ENCODE peak calls at places on chromosome 20, in seven cellular contexts. W, L, F, E, D, I and Q are unnamed samples.

GRCh38 chr20:44020406-44021148 is 105.9 kb downstream of the TOX2 start:
- DNase-seq in I (no peak), W (no peak), L (no peak), F (no peak), D (no peak), E (no peak), Q (no peak)

GRCh38 chr20:35618032-35618371 is 2.4 kb downstream of the SPAG4 start:
- DNase-seq in E (no peak), F (no peak), I (no peak), L (no peak), D (no peak), W (no peak), Q (no peak)

GRCh38 chr20:62949153-62949821 is 3.2 kb upstream of the SLC17A9 start:
- DNase-seq in E (no peak), F (no peak), W (no peak), I (no peak), D (no peak), L (no peak), Q (no peak)

GRCh38 chr20:49276201-49276894 is 1.5 kb downstream of the ZNFX1 start:
- DNase-seq in L (peak; percentile 81), D (no peak), F (no peak), W (peak; percentile 65), E (peak; percentile 54), I (peak; percentile 19), Q (peak; percentile 27)

GRCh38 chr20:1622450-1622849 is 2.6 kb upstream of the SIRPB1 start:
- DNase-seq in I (no peak), L (no peak), E (no peak), F (no peak), W (no peak), D (no peak), Q (no peak)

GRCh38 chr20:63264519-63264918 is 8.1 kb upstream of the ARFGAP1 start:
- DNase-seq in F (no peak), W (no peak), I (no peak), L (no peak), D (no peak), E (no peak), Q (no peak)

GRCh38 chr20:36120241-36120640 is 34.3 kb upstream of the EPB41L1 start:
- DNase-seq in D (no peak), W (no peak), F (no peak), E (no peak), L (no peak), I (no peak), Q (no peak)

GRCh38 chr20:18919996-18920395 is 106.4 kb downstream of the SCP2D1 start:
- DNase-seq in I (no peak), F (no peak), E (no peak), L (no peak), W (no peak), D (no peak), Q (no peak)

GRCh38 chr20:63823691-63824311 is 7.3 kb downstream of the ZBTB46 start:
- DNase-seq in L (no peak), I (no peak), E (no peak), F (no peak), D (no peak), W (no peak), Q (no peak)

GRCh38 chr20:17610566-17611289 is 40.9 kb downstream of the DSTN start:
- DNase-seq in E (peak; percentile 70), L (no peak), F (no peak), I (peak; percentile 5), W (peak; percentile 63), D (peak; percentile 70), Q (no peak)

GRCh38 chr20:52598306-52598705 is 373.9 kb upstream of the TSHZ2 start:
- DNase-seq in L (no peak), I (no peak), F (no peak), W (no peak), D (no peak), E (no peak), Q (no peak)

GRCh38 chr20:15938847-15939246 is 634.4 kb downstream of the KIF16B start:
- DNase-seq in I (no peak), W (no peak), E (no peak), D (no peak), F (no peak), L (no peak), Q (no peak)

GRCh38 chr20:50680106-50680960 is 11.0 kb downstream of the RIPOR3 start:
- DNase-seq in I (peak; percentile 54), W (no peak), E (no peak), L (peak; percentile 60), F (no peak), D (no peak), Q (no peak)

GRCh38 chr20:57398901-57399535 is 7.8 kb downstream of the RBM38 start:
- DNase-seq in E (no peak), W (peak; percentile 52), F (no peak), I (no peak), L (no peak), D (no peak), Q (no peak)

GRCh38 chr20:32777177-32777956 is 15.2 kb downstream of the DNMT3B start:
- DNase-seq in D (no peak), E (no peak), L (no peak), W (no peak), I (no peak), F (no peak), Q (no peak)

GRCh38 chr20:25178563-25179438 is 16.7 kb upstream of the ENTPD6 start:
- DNase-seq in D (peak; percentile 74), W (no peak), L (peak; percentile 90), I (peak; percentile 48), E (no peak), F (no peak), Q (peak; percentile 53)

GRCh38 chr20:50567860-50568548 is 57.8 kb downstream of the PTPN1 start:
- DNase-seq in I (no peak), E (no peak), L (no peak), F (no peak), W (no peak), D (peak; percentile 83), Q (no peak)

GRCh38 chr20:54172856-54173652 is 732 bp downstream of the CYP24A1 start:
- DNase-seq in F (no peak), E (no peak), D (no peak), W (peak; percentile 41), I (no peak), L (no peak), Q (no peak)

GRCh38 chr20:37315293-37316110 is 26.0 kb downstream of the MANBAL start:
- DNase-seq in F (no peak), E (no peak), D (no peak), I (peak; percentile 67), W (peak; percentile 93), L (peak; percentile 68), Q (no peak)

GRCh38 chr20:11387189-11387754 is 530.4 kb upstream of the BTBD3 start:
- DNase-seq in D (no peak), W (no peak), E (no peak), F (no peak), L (peak; percentile 61), I (no peak), Q (no peak)

GRCh38 chr20:45972500-45973183 is 639 bp upstream of the ZNF335 start:
- DNase-seq in W (no peak), E (no peak), I (no peak), L (no peak), F (no peak), D (peak; percentile 59), Q (peak; percentile 87)

GRCh38 chr20:5197270-5197827 is 70.5 kb downstream of the CDS2 start:
- DNase-seq in D (no peak), L (no peak), F (no peak), W (no peak), E (no peak), I (no peak), Q (no peak)

GRCh38 chr20:45032276-45032675 is 66.0 kb downstream of the STK4 start:
- DNase-seq in D (no peak), F (no peak), L (no peak), I (no peak), W (no peak), E (no peak), Q (no peak)

GRCh38 chr20:58361549-58361948 is 27.5 kb upstream of the VAPB start:
- DNase-seq in D (no peak), L (peak; percentile 69), E (no peak), I (no peak), F (no peak), W (no peak), Q (no peak)

GRCh38 chr20:49846206-49846807 is 33.7 kb downstream of the SLC9A8 start:
- DNase-seq in D (no peak), I (peak; percentile 81), W (no peak), F (peak; percentile 52), L (peak; percentile 89), E (peak; percentile 55), Q (peak; percentile 73)

GRCh38 chr20:14986026-14986655 is 648.7 kb upstream of the FLRT3 start:
- DNase-seq in W (no peak), L (no peak), D (peak; percentile 82), E (no peak), F (no peak), I (no peak), Q (no peak)

GRCh38 chr20:44186201-44186600 is 787 bp downstream of the JPH2 start:
- DNase-seq in L (no peak), E (no peak), W (no peak), F (no peak), I (no peak), D (no peak), Q (no peak)

DNA sequence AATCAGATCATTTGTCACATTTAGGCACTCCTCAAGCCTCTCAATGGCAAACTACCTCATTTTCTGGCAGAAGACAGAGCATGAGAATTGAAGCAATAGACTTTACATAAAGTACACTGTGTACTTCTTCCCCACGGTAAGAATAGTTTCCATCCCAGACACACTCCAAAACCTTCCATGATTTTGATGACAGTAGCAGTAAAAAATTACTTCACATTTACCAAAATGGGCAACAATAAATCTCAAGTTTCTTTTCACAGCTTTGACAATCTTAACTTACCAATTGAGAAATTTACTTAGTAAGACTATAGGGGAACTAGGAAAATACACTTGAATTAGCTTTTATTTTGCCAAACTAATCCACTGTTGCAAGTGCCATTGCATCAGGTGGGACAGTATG is 353.8 kb downstream of the HAO1 start:
- DNase-seq in L (no peak), W (no peak), D (no peak), F (no peak), E (no peak), I (no peak), Q (no peak)
- H3K9me3 ChIP-seq in L (peaks cover 1% of the 10 kb centered on the region), W (no peaks in the 10 kb centered on the region), D (no peaks in the 10 kb centered on the region), F (no peaks in the 10 kb centered on the region), E (no peaks in the 10 kb centered on the region), I (no peaks in the 10 kb centered on the region), Q (no peaks in the 10 kb centered on the region)

GRCh38 chr20:9075264-9076095 is 6.6 kb downstream of the PLCB4 start:
- DNase-seq in F (no peak), W (no peak), L (no peak), D (no peak), E (no peak), I (peak; percentile 38), Q (no peak)
- H3K9me3 ChIP-seq in F (no peaks in the 10 kb centered on the region), W (no peaks in the 10 kb centered on the region), L (no peaks in the 10 kb centered on the region), D (no peaks in the 10 kb centered on the region), E (no peaks in the 10 kb centered on the region), I (no peaks in the 10 kb centered on the region), Q (no peaks in the 10 kb centered on the region)

GRCh38 chr20:31392836-31393235 is 2.4 kb upstream of the DEFB119 start:
- DNase-seq in W (no peak), F (no peak), I (no peak), L (no peak), E (no peak), D (no peak), Q (no peak)
- H3K9me3 ChIP-seq in W (no peaks in the 10 kb centered on the region), F (no peaks in the 10 kb centered on the region), I (no peaks in the 10 kb centered on the region), L (no peaks in the 10 kb centered on the region), E (no peaks in the 10 kb centered on the region), D (no peaks in the 10 kb centered on the region), Q (no peaks in the 10 kb centered on the region)

DNA sequence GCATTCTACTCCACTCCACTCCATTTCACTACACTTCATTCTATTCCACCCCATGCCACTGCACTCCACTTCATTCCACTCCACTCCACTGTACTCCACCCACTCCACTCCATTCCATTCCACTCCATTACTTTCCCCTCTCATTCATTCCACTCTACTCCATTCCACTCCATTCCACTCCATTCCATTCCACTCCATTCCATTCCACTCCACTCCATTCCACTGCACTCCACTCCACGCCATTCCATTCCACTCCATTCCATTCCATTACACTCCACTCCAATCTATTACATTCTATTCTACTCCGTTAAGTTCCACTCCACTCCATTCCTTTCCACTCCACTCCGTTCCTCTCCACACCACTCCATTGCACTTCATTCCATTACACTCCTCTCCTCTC is 25.0 kb upstream of the DEFB125 start:
- DNase-seq in D (no peak), L (no peak), W (no peak), I (no peak), E (no peak), F (no peak), Q (no peak)
- H3K9me3 ChIP-seq in D (no peaks in the 10 kb centered on the region), L (peaks cover 5% of the 10 kb centered on the region), W (no peaks in the 10 kb centered on the region), I (peaks cover 7% of the 10 kb centered on the region), E (no peaks in the 10 kb centered on the region), F (peaks cover 57% of the 10 kb centered on the region), Q (no peaks in the 10 kb centered on the region)